ENCODE peak calls at places on chromosomes 11 and 22, in seven cellular contexts. G, A, W, P, S, Q and J are unnamed samples.

GRCh38 chr11:44493383-44493782 is 72.1 kb upstream of the CD82 start:
- DNase-seq in G (no peak), W (no peak), P (no peak), A (no peak), S (no peak), Q (no peak), J (no peak)

GRCh38 chr22:30424471-30425326 is 869 bp upstream of the MTFP1 start:
- DNase-seq in S (peak; percentile 51), A (no peak), P (peak; percentile 52), G (no peak), Q (no peak), W (no peak), J (peak; percentile 15)

GRCh38 chr11:33384251-33384650 is 127.1 kb downstream of the HIPK3 start:
- DNase-seq in A (no peak), S (no peak), G (no peak), P (no peak), Q (no peak), W (no peak), J (no peak)

GRCh38 chr11:110712643-110713468 is 619 bp upstream of the ARHGAP20 start:
- DNase-seq in G (peak; percentile 13), A (no peak), W (peak; percentile 13), S (no peak), P (peak; percentile 42), Q (peak; percentile 11), J (peak; percentile 49)

GRCh38 chr11:118623291-118623655 is 15.9 kb downstream of the PHLDB1 start:
- DNase-seq in S (peak; percentile 75), A (no peak), W (no peak), Q (no peak), G (no peak), P (peak; percentile 65), J (no peak)

GRCh38 chr22:24554316-24555159 is at the start of gene GUCD1:
- DNase-seq in Q (no peak), P (peak; percentile 63), G (peak; percentile 41), W (no peak), S (peak; percentile 10), A (no peak), J (no peak)

GRCh38 chr11:9974375-9974774 is 310.5 kb downstream of the SWAP70 start:
- DNase-seq in A (no peak), G (no peak), P (no peak), Q (no peak), S (no peak), W (no peak), J (no peak)

GRCh38 chr11:3123761-3124733 is 41.1 kb downstream of the OSBPL5 start:
- DNase-seq in A (no peak), G (no peak), W (peak; percentile 66), S (peak; percentile 82), Q (peak; percentile 16), P (peak; percentile 97), J (peak; percentile 93)

GRCh38 chr11:45355706-45356041 is 69.5 kb upstream of the SYT13 start:
- DNase-seq in P (no peak), W (no peak), Q (no peak), A (no peak), S (no peak), G (no peak), J (no peak)

GRCh38 chr11:120304526-120304925 is 20.6 kb upstream of the TLCD5 start:
- DNase-seq in G (no peak), Q (no peak), A (no peak), P (peak; percentile 41), S (peak; percentile 14), W (no peak), J (no peak)

GRCh38 chr11:23021287-23021863 is 161.1 kb upstream of the CCDC179 start:
- DNase-seq in W (no peak), P (peak; percentile 44), S (no peak), A (no peak), G (no peak), Q (no peak), J (peak; percentile 6)